ENCODE peak calls at places on chromosomes 11 and 22, in seven cellular contexts. R is effector memory CD4-positive, alpha-beta T cell; N is naive thymus-derived CD4-positive, alpha-beta T cell; X is CD4-positive, alpha-beta memory T cell; F is PC-3; C is psoas muscle; O is H9. T is an unnamed sample.

GRCh38 chr11:64518928-64519327 is 72.1 kb upstream of the SLC22A12 start:
- DNase-seq in C (no peak), X (no peak), R (no peak), O (no peak), F (no peak), N (no peak), T (no peak)

GRCh38 chr22:37057226-37057625 is 5.7 kb downstream of the KCTD17 start:
- DNase-seq in C (no peak), F (no peak), O (no peak), X (no peak), R (no peak), N (no peak), T (no peak)

GRCh38 chr11:79040348-79040747 is 400.5 kb downstream of the TENM4 start:
- DNase-seq in R (no peak), O (no peak), N (no peak), C (no peak), X (no peak), F (peak; percentile 17), T (no peak)

GRCh38 chr11:106495046-106495445 is 417.6 kb downstream of the AASDHPPT start:
- DNase-seq in C (no peak), F (peak; percentile 93), R (no peak), X (no peak), N (no peak), O (no peak), T (no peak)

GRCh38 chr11:9625158-9625557 is 38.7 kb upstream of the SWAP70 start:
- DNase-seq in R (no peak), X (no peak), C (no peak), N (no peak), F (no peak), O (no peak), T (no peak)

GRCh38 chr11:134334796-134335571 is 3.2 kb downstream of the GLB1L2 start:
- DNase-seq in N (no peak), F (no peak), X (no peak), C (no peak), R (no peak), O (no peak), T (no peak)

GRCh38 chr22:43090130-43090789 is 1.1 kb upstream of the TTLL1 start:
- DNase-seq in C (no peak), X (peak; percentile 34), N (peak; percentile 21), O (no peak), F (peak; percentile 84), R (no peak), T (no peak)

GRCh38 chr22:40922484-40923303 is 28.5 kb upstream of the RBX1 start:
- DNase-seq in N (peak; percentile 51), R (no peak), F (peak; percentile 76), C (no peak), X (peak; percentile 72), O (no peak), T (no peak)

GRCh38 chr22:17390087-17390486 is 20.8 kb downstream of the CECR2 start:
- DNase-seq in C (no peak), F (no peak), N (no peak), R (no peak), O (no peak), X (no peak), T (no peak)

GRCh38 chr11:122180435-122180834 is 64.4 kb upstream of the BLID start:
- DNase-seq in F (peak; percentile 99), R (no peak), O (no peak), C (no peak), X (no peak), N (no peak), T (no peak)

GRCh38 chr22:48842976-48843375 is 984.7 kb downstream of the BRD1 start:
- DNase-seq in X (no peak), F (no peak), N (no peak), O (no peak), C (no peak), R (no peak), T (no peak)

GRCh38 chr22:48840112-48840949 is 987.3 kb downstream of the BRD1 start:
- DNase-seq in O (no peak), N (no peak), X (no peak), F (no peak), C (no peak), R (no peak), T (no peak)

GRCh38 chr22:48842583-48842945 is 985.1 kb downstream of the BRD1 start:
- DNase-seq in C (no peak), R (no peak), O (no peak), N (no peak), F (no peak), X (no peak), T (no peak)

GRCh38 chr22:48843640-48844039 is 984.0 kb downstream of the BRD1 start:
- DNase-seq in N (no peak), O (no peak), R (no peak), C (no peak), F (no peak), X (no peak), T (no peak)

DNA sequence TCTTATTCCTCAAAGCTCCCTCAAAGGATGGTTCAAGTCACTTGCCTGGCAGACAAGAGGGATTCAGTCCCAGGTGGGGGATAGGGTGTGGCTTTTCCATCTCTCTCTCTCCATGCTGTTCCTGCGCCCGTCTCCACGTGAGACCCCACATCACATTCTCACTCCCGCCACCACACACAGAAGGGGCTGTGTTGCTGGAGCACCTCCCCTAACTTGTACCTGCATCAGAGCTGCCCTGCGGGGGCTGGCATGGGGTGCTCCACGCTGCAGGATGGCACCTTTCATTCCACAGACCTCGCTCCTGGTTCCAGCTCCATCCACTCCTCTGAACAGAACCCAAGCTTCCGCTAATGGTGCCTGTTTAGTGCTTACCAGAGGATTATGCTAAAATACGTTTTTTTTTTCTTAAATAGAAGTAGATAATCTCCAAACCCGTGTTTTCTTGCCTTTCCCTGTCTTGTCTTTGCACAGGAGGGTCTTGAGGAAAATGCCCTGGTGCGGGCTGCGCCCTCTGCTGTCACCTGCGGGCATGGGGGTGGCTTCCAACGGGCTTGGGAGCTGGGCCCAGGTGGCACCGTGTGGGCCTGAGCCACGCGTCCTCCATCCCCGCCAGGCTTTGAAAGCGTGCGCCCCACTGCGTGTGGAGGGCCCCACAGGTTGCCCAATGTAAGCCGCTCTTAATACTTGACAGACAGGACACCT is 985.6 kb downstream of the BRD1 start:
- DNase-seq in R (no peak), F (no peak), N (no peak), C (peak; percentile 19), X (no peak), O (no peak), T (no peak)
- H3K9me3 ChIP-seq in R (no peaks in the 10 kb centered on the region), F (no peaks in the 10 kb centered on the region), N (no peaks in the 10 kb centered on the region), C (no peaks in the 10 kb centered on the region), X (no peaks in the 10 kb centered on the region), O (no peaks in the 10 kb centered on the region), T (no peaks in the 10 kb centered on the region)

GRCh38 chr11:97815667-97816066 is 1205.1 kb upstream of the CNTN5 start:
- DNase-seq in N (no peak), F (no peak), C (no peak), R (no peak), X (no peak), O (no peak), T (no peak)

DNA sequence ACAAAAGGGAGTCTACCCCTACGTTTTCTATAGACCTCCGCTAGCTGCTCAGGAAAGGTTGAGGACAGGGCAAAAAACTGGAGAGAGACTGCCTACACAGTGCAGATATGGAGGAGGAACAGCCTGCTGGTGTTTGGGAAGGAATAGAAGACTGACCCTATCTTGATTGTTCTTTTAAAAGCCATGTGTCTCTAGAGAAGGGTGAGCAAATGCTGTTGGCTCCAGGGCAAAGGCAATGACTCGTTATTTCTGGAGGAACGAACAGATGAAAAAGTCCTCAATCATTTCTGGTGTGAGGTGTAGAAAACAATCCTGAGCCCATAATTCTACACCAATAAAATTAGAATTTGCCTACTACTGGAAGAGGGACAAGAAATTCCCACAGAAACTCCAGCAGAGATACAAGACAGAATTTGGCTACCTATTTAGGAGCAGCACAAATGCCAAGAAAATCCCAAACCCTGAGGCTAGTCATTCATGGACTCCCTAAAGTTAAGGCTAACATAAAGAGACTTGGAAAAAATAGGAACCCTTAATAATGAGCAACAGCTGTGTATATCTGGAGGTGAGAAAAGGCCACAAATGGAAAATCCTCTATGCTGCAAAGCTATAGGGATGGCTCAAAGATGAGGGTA is 1206.3 kb upstream of the CNTN5 start:
- DNase-seq in R (no peak), C (no peak), X (no peak), N (no peak), O (no peak), F (no peak), T (no peak)
- H3K9me3 ChIP-seq in R (no peaks in the 10 kb centered on the region), C (peaks cover 1% of the 10 kb centered on the region), X (no peaks in the 10 kb centered on the region), N (peaks cover 3% of the 10 kb centered on the region), O (no peaks in the 10 kb centered on the region), F (peaks cover 9% of the 10 kb centered on the region), T (no peaks in the 10 kb centered on the region)

DNA sequence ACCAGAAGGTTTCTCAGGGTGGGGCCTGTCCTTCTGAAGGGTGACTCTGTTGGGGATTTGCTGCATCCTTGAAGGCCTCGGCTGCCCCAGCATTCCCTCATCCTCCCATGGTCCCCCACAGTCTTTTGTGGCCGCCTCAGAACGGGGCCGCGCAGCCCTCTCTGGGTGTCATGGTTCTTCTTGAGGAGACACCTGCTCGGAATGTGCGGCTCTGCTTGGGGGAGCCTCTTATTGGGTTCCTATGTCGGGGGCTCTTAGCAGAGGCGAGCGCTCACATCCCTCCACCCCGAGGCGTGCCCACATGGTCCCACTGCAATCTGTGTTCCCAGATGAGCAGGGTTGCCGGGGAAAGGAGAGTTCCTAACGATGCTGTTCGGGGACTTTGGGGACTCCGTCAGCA is 1008.4 kb downstream of the BRD1 start:
- DNase-seq in N (no peak), C (no peak), F (no peak), X (no peak), R (no peak), O (no peak), T (no peak)
- H3K9me3 ChIP-seq in N (no peaks in the 10 kb centered on the region), C (no peaks in the 10 kb centered on the region), F (no peaks in the 10 kb centered on the region), X (no peaks in the 10 kb centered on the region), R (no peaks in the 10 kb centered on the region), O (no peaks in the 10 kb centered on the region), T (no peaks in the 10 kb centered on the region)

GRCh38 chr22:47446821-47447810 is 684.7 kb downstream of the TBC1D22A start:
- DNase-seq in F (no peak), C (no peak), O (peak; percentile 8), R (no peak), X (no peak), N (no peak), T (no peak)

GRCh38 chr22:47450876-47451475 is 688.5 kb downstream of the TBC1D22A start:
- DNase-seq in C (no peak), X (no peak), N (no peak), O (no peak), R (no peak), F (no peak), T (no peak)

GRCh38 chr22:47448231-47449035 is 686.0 kb downstream of the TBC1D22A start:
- DNase-seq in C (no peak), O (peak; percentile 5), N (no peak), X (no peak), F (no peak), R (no peak), T (no peak)

GRCh38 chr22:47452184-47452583 is 689.7 kb downstream of the TBC1D22A start:
- DNase-seq in N (no peak), F (peak; percentile 39), O (no peak), C (no peak), X (no peak), R (no peak), T (no peak)

GRCh38 chr22:47449508-47450270 is 687.2 kb downstream of the TBC1D22A start:
- DNase-seq in C (no peak), O (no peak), R (no peak), F (no peak), N (no peak), X (no peak), T (no peak)
- H3K9me3 ChIP-seq in C (peaks cover 7% of the 10 kb centered on the region), O (peaks cover 94% of the 10 kb centered on the region), R (no peaks in the 10 kb centered on the region), F (no peaks in the 10 kb centered on the region), N (peaks cover 9% of the 10 kb centered on the region), X (no peaks in the 10 kb centered on the region), T (no peaks in the 10 kb centered on the region)

T was measured in T-helper 17 cell.